ENCODE peak calls at places on chromosome 13, in ten cellular contexts. S, K, O, R, P, Q, C, E, F and V are unnamed samples.

GRCh38 chr13:60047943-60048342 is 115.8 kb downstream of the DIAPH3 start:
- DNase-seq in S (no peak), K (no peak), O (no peak), R (no peak), P (no peak), Q (no peak), C (no peak), E (no peak), F (peak), V (no peak)

GRCh38 chr13:66994097-66994496 is 236.0 kb downstream of the PCDH9 start:
- DNase-seq in S (peak), K (no peak), O (peak), R (peak), P (peak), Q (peak), C (no peak), E (no peak), F (peak), V (no peak)

GRCh38 chr13:67094952-67095351 is 135.2 kb downstream of the PCDH9 start:
- DNase-seq in S (no peak), K (no peak), O (no peak), R (peak), P (no peak), Q (no peak), C (no peak), E (no peak), F (no peak), V (no peak)

GRCh38 chr13:79541426-79542049 is 60.6 kb downstream of the NDFIP2 start:
- DNase-seq in S (no peak), K (no peak), O (peak), R (peak), P (no peak), Q (no peak), C (no peak), E (peak), F (peak), V (peak)

GRCh38 chr13:79660361-79660760 is 179.4 kb downstream of the NDFIP2 start:
- DNase-seq in S (no peak), K (no peak), O (no peak), R (no peak), P (no peak), Q (no peak), C (no peak), E (no peak), F (no peak), V (no peak)

GRCh38 chr13:32153056-32153455 is 121.5 kb downstream of the FRY start:
- DNase-seq in S (no peak), K (no peak), O (no peak), R (no peak), P (no peak), Q (no peak), C (no peak), E (no peak), F (no peak), V (no peak)

GRCh38 chr13:41502021-41502420 is 44.7 kb downstream of the RGCC start:
- DNase-seq in S (no peak), K (no peak), O (no peak), R (no peak), P (no peak), Q (no peak), C (no peak), E (no peak), F (no peak), V (no peak)

GRCh38 chr13:30119476-30119875 is 187.9 kb downstream of the KATNAL1 start:
- DNase-seq in S (no peak), K (no peak), O (no peak), R (no peak), P (no peak), Q (no peak), C (no peak), E (peak), F (no peak), V (no peak)

GRCh38 chr13:61685683-61686013 is 270.0 kb upstream of the PCDH20 start:
- DNase-seq in S (no peak), K (no peak), O (peak), R (peak), P (no peak), Q (peak), C (no peak), E (peak), F (peak), V (no peak)

GRCh38 chr13:31965361-31966066 is 66.1 kb upstream of the FRY start:
- DNase-seq in S (no peak), K (no peak), O (no peak), R (peak), P (no peak), Q (no peak), C (no peak), E (no peak), F (no peak), V (no peak)

GRCh38 chr13:26873174-26873698 is 112.7 kb upstream of the GPR12 start:
- DNase-seq in S (no peak), K (no peak), O (no peak), R (no peak), P (no peak), Q (no peak), C (no peak), E (no peak), F (peak), V (no peak)

GRCh38 chr13:32086366-32086765 is 54.8 kb downstream of the FRY start:
- DNase-seq in S (no peak), K (no peak), O (no peak), R (no peak), P (no peak), Q (no peak), C (no peak), E (no peak), F (no peak), V (no peak)

GRCh38 chr13:114029866-114030625 is 56.2 kb upstream of the C13orf46 start:
- DNase-seq in S (no peak), K (no peak), O (no peak), R (no peak), P (peak), Q (no peak), C (no peak), E (no peak), F (no peak), V (no peak)

GRCh38 chr13:95623141-95623540 is 21.4 kb downstream of the DZIP1 start:
- DNase-seq in S (no peak), K (no peak), O (no peak), R (peak), P (no peak), Q (no peak), C (no peak), E (no peak), F (no peak), V (no peak)

GRCh38 chr13:89940383-89940782 is 1407.1 kb upstream of the MIR17HG start:
- DNase-seq in S (no peak), K (no peak), O (no peak), R (no peak), P (no peak), Q (no peak), C (no peak), E (no peak), F (no peak), V (no peak)